ENCODE peak calls at places on chromosome 18, in nine cellular contexts. U is H54, Q is NCI-H2029 treated with DMSO at 0.1 percent for 48 hours, J is iPS-NIHi11, Y is BJ, E is NCI-H510A treated with DMSO at 0.1 percent for 48 hours, K is GM03348, L is kidney epithelial cell, G is PC-3. Z is an unnamed sample.

GRCh38 chr18:25921677-25922421 is 168.6 kb downstream of the SS18 start:
- DNase-seq in U (peak; percentile 11), Q (no peak), J (peak; percentile 71), Y (no peak), E (no peak), K (peak; percentile 39), L (no peak), G (peak; percentile 60), Z (peak; percentile 13)

GRCh38 chr18:22199005-22199404 is 29.6 kb downstream of the GATA6 start:
- DNase-seq in U (no peak), Q (no peak), J (no peak), Y (no peak), E (no peak), K (no peak), L (no peak), G (no peak), Z (no peak)

GRCh38 chr18:79604913-79605235 is 74.7 kb upstream of the CTDP1 start:
- DNase-seq in U (no peak), Q (no peak), J (no peak), Y (no peak), E (no peak), K (no peak), L (no peak), G (no peak), Z (no peak)

GRCh38 chr18:25726278-25726677 is 364.1 kb downstream of the SS18 start:
- DNase-seq in U (no peak), Q (no peak), J (no peak), Y (no peak), E (no peak), K (no peak), L (no peak), G (no peak), Z (no peak)

GRCh38 chr18:63963610-63964256 is 6.1 kb upstream of the SERPINB8 start:
- DNase-seq in U (no peak), Q (no peak), J (no peak), Y (no peak), E (peak; percentile 81), K (peak; percentile 68), L (no peak), G (peak; percentile 76), Z (no peak)

GRCh38 chr18:13217466-13217961 is 1.0 kb upstream of the LDLRAD4 start:
- DNase-seq in U (peak; percentile 23), Q (no peak), J (peak; percentile 72), Y (no peak), E (no peak), K (peak; percentile 63), L (no peak), G (no peak), Z (no peak)

GRCh38 chr18:8051388-8051787 is 484.3 kb downstream of the PTPRM start:
- DNase-seq in U (no peak), Q (no peak), J (no peak), Y (no peak), E (no peak), K (no peak), L (no peak), G (no peak), Z (no peak)

GRCh38 chr18:36386150-36386920 is 88.8 kb downstream of the FHOD3 start:
- DNase-seq in U (no peak), Q (no peak), J (no peak), Y (no peak), E (no peak), K (no peak), L (no peak), G (no peak), Z (no peak)

GRCh38 chr18:32577561-32577960 is 106.9 kb upstream of the GAREM1 start:
- DNase-seq in U (no peak), Q (no peak), J (no peak), Y (no peak), E (peak; percentile 78), K (no peak), L (no peak), G (no peak), Z (no peak)

GRCh38 chr18:12890500-12890899 is 6.5 kb upstream of the PTPN2 start:
- DNase-seq in U (no peak), Q (no peak), J (no peak), Y (no peak), E (no peak), K (no peak), L (no peak), G (peak; percentile 22), Z (peak; percentile 27)

GRCh38 chr18:7452331-7452730 is 114.8 kb upstream of the PTPRM start:
- DNase-seq in U (peak; percentile 72), Q (no peak), J (peak; percentile 84), Y (no peak), E (peak; percentile 38), K (peak; percentile 69), L (no peak), G (peak; percentile 54), Z (no peak)

Z was measured in GF-D8.